ENCODE peak calls at places on chromosomes 5 and 9, in ten cellular contexts. M is NCI-H146, W is coronary artery, G is right lobe of liver, A is A549, H is KBM-7, S is activated T-cell treated with anti-CD3 and anti-CD28 coated beads for 48 hours, Y is germinal center, V is kidney tubule cell, B is type B pancreatic cell. L is an unnamed sample.

GRCh38 chr5:122362361-122362760 is 50.3 kb downstream of the SNCAIP start:
- DNase-seq in S (no peak), V (no peak), Y (no peak), M (no peak), G (no peak), H (no peak), B (no peak), A (no peak), W (no peak), L (no peak)

GRCh38 chr9:18253950-18254349 is 220.0 kb upstream of the ADAMTSL1 start:
- DNase-seq in G (no peak), Y (no peak), B (no peak), S (no peak), M (no peak), H (no peak), V (no peak), W (no peak), A (no peak), L (no peak)

GRCh38 chr9:103721056-103721455 is 373.1 kb upstream of the SMC2 start:
- DNase-seq in S (no peak), W (no peak), H (no peak), M (no peak), A (no peak), B (no peak), V (peak), Y (no peak), G (no peak), L (no peak)

GRCh38 chr9:88803551-88804288 is 187.5 kb upstream of the S1PR3 start:
- DNase-seq in H (no peak), Y (no peak), G (no peak), M (no peak), S (no peak), V (no peak), A (no peak), W (peak), B (no peak), L (peak)

GRCh38 chr9:128689293-128689770 is 310 bp downstream of the SET start:
- DNase-seq in G (no peak), W (no peak), Y (no peak), A (peak), V (no peak), S (no peak), B (no peak), H (no peak), M (peak), L (no peak)

GRCh38 chr5:68154119-68154857 is 61.3 kb upstream of the PIK3R1 start:
- DNase-seq in V (no peak), M (no peak), B (no peak), W (no peak), H (no peak), Y (no peak), G (no peak), A (no peak), S (no peak), L (no peak)

GRCh38 chr9:121362813-121363585 is 7.1 kb downstream of the STOM start:
- DNase-seq in M (no peak), W (no peak), S (no peak), H (no peak), G (no peak), A (peak), V (peak), B (no peak), Y (no peak), L (no peak)

GRCh38 chr5:72195581-72195980 is 88.3 kb downstream of the MAP1B start:
- DNase-seq in H (no peak), V (no peak), B (no peak), A (no peak), M (no peak), G (no peak), W (no peak), Y (peak), S (no peak), L (no peak)

GRCh38 chr9:91246842-91247241 is 114.9 kb downstream of the AUH start:
- DNase-seq in G (no peak), W (no peak), S (no peak), B (no peak), H (no peak), V (peak), Y (no peak), M (no peak), A (no peak), L (no peak)

GRCh38 chr5:74394924-74395880 is 245.3 kb downstream of the ENC1 start:
- DNase-seq in A (no peak), W (no peak), H (no peak), Y (no peak), S (no peak), B (no peak), V (peak), M (peak), G (peak), L (no peak)

GRCh38 chr5:168214071-168214470 is 77.4 kb upstream of the WWC1 start:
- DNase-seq in M (no peak), A (no peak), H (no peak), Y (no peak), W (no peak), G (no peak), S (no peak), B (no peak), V (no peak), L (no peak)

GRCh38 chr5:57111993-57112392 is 61.9 kb upstream of the GPBP1 start:
- DNase-seq in H (no peak), M (no peak), A (no peak), Y (no peak), V (no peak), B (no peak), W (no peak), S (no peak), G (peak), L (no peak)

GRCh38 chr5:39106332-39106731 is 32.1 kb upstream of the RICTOR start:
- DNase-seq in S (no peak), G (no peak), A (peak), H (no peak), W (no peak), M (no peak), B (no peak), Y (no peak), V (no peak), L (no peak)

GRCh38 chr9:126682928-126683697 is 69.4 kb downstream of the LMX1B start:
- DNase-seq in Y (no peak), H (no peak), A (no peak), V (peak), M (no peak), S (no peak), G (no peak), W (no peak), B (no peak), L (no peak)

GRCh38 chr9:116792271-116792670 is 105.2 kb downstream of the TRIM32 start:
- DNase-seq in G (no peak), B (no peak), H (no peak), A (no peak), V (no peak), S (no peak), W (no peak), Y (no peak), M (no peak), L (no peak)

GRCh38 chr5:172412724-172413260 is 41.5 kb downstream of the SH3PXD2B start:
- DNase-seq in S (no peak), Y (no peak), B (no peak), V (peak), A (no peak), M (no peak), G (peak), H (peak), W (peak), L (no peak)

GRCh38 chr9:130149031-130149430 is 23.2 kb upstream of the NCS1 start:
- DNase-seq in M (no peak), V (no peak), H (no peak), B (no peak), Y (no peak), S (no peak), A (no peak), G (no peak), W (no peak), L (no peak)

GRCh38 chr9:37035472-37036236 is 1.6 kb upstream of the PAX5 start:
- DNase-seq in S (no peak), V (no peak), Y (no peak), M (peak), B (no peak), W (no peak), H (peak), A (no peak), G (no peak), L (no peak)

GRCh38 chr5:160169326-160169725 is 50.1 kb upstream of the PWWP2A start:
- DNase-seq in S (no peak), H (no peak), Y (no peak), W (peak), G (no peak), V (peak), A (no peak), B (no peak), M (no peak), L (no peak)

GRCh38 chr5:133054697-133055471 is 3.1 kb downstream of the HSPA4 start:
- DNase-seq in W (no peak), S (no peak), H (no peak), V (no peak), G (no peak), M (no peak), A (no peak), Y (no peak), B (no peak), L (no peak)